ENCODE peak calls at places on chromosomes 1 and 21, in eight cellular contexts. D is pons; B is stimulated activated CD4-positive, alpha-beta T cell treated with anti-CD3 and anti-CD28 coated beads, TNF-alpha, amount 100 ng/mL, for 4 hours; T is effector CD8-positive, alpha-beta T cell; W is GM06990; A is dermis microvascular lymphatic vessel endothelial cell; S is T47D; X is COLO829. V is an unnamed sample.

GRCh38 chr1:25473653-25474225 is 43.0 kb downstream of the MACO1 start:
- DNase-seq in W (no peak), B (no peak), X (no peak), S (no peak), D (no peak), A (no peak), T (no peak), V (no peak)

GRCh38 chr21:25836396-25836795 is 101.6 kb downstream of the GABPA start:
- DNase-seq in S (no peak), T (no peak), X (no peak), B (no peak), D (no peak), A (no peak), W (no peak), V (no peak)

GRCh38 chr21:27677547-27677946 is 710.7 kb upstream of the ADAMTS5 start:
- DNase-seq in B (no peak), W (no peak), A (no peak), X (no peak), D (no peak), S (no peak), T (no peak), V (no peak)

GRCh38 chr1:43924516-43924915 is 9.1 kb upstream of the ARTN start:
- DNase-seq in S (no peak), W (no peak), D (no peak), B (no peak), X (no peak), A (no peak), T (no peak), V (no peak)

GRCh38 chr1:103198076-103198475 is 89.8 kb upstream of the COL11A1 start:
- DNase-seq in X (no peak), T (no peak), D (no peak), B (no peak), S (no peak), W (no peak), A (no peak), V (no peak)

GRCh38 chr1:218426343-218426657 is 81.2 kb downstream of the TGFB2 start:
- DNase-seq in A (peak), D (peak), W (no peak), S (no peak), T (no peak), B (no peak), X (peak), V (peak)

GRCh38 chr1:14968251-14968812 is 185.2 kb upstream of the TMEM51 start:
- DNase-seq in W (no peak), X (peak), T (no peak), A (peak), D (peak), B (no peak), S (no peak), V (no peak)

GRCh38 chr21:34599534-34600101 is 15.3 kb downstream of the RCAN1 start:
- DNase-seq in S (no peak), W (no peak), T (no peak), A (no peak), B (no peak), D (no peak), X (no peak), V (no peak)

GRCh38 chr21:36699026-36699545 is at the start of gene SIM2:
- DNase-seq in A (no peak), X (no peak), W (no peak), D (no peak), T (no peak), S (peak), B (no peak), V (peak)

GRCh38 chr1:1178794-1179331 is 5.2 kb downstream of the TTLL10 start:
- DNase-seq in S (no peak), T (no peak), B (no peak), D (no peak), A (no peak), W (peak), X (no peak), V (no peak)

GRCh38 chr1:20187103-20187812 is 940 bp upstream of the PLA2G2C start:
- DNase-seq in X (no peak), S (peak), W (no peak), B (no peak), A (no peak), T (no peak), D (no peak), V (no peak)

GRCh38 chr1:174005032-174005431 is 17.1 kb downstream of the RC3H1 start:
- DNase-seq in X (peak), B (no peak), S (no peak), W (peak), A (no peak), D (peak), T (no peak), V (no peak)